ENCODE peak calls at places on chromosomes 13 and 19, in six cellular contexts. B, O, L, C, U and P are unnamed samples.
A peak's percentile ranks its signal among the peaks of the same experiment; 100 is the strongest.

GRCh38 chr19:37997911-37998344 is 90.9 kb downstream of the SIPA1L3 start:
- DNase-seq in B (peak; percentile 91), O (peak; percentile 98), L (peak; percentile 97), C (no peak), U (peak; percentile 77), P (no peak)

GRCh38 chr19:44176590-44176989 is 11.7 kb downstream of the ZNF226 start:
- DNase-seq in B (no peak), O (peak; percentile 7), L (no peak), C (no peak), U (no peak), P (no peak)

GRCh38 chr19:3692141-3693029 is 7.9 kb downstream of the PIP5K1C start:
- DNase-seq in B (no peak), O (no peak), L (peak; percentile 4), C (no peak), U (no peak), P (no peak)

GRCh38 chr13:39244561-39245230 is 206.4 kb downstream of the NHLRC3 start:
- DNase-seq in B (no peak), O (no peak), L (no peak), C (no peak), U (no peak), P (no peak)

GRCh38 chr13:110715395-110716234 is 2.1 kb downstream of the ING1 start:
- DNase-seq in B (peak; percentile 99), O (peak; percentile 100), L (peak; percentile 96), C (peak; percentile 99), U (peak; percentile 100), P (peak; percentile 99)

GRCh38 chr13:113029487-113030258 is 60.7 kb downstream of the MCF2L start:
- DNase-seq in B (no peak), O (no peak), L (peak; percentile 46), C (peak; percentile 70), U (no peak), P (peak; percentile 81)

GRCh38 chr19:1938071-1938470 is 2.9 kb upstream of the CSNK1G2 start:
- DNase-seq in B (no peak), O (no peak), L (no peak), C (no peak), U (no peak), P (no peak)

GRCh38 chr19:51799998-51800848 is 5.3 kb downstream of the FPR3 start:
- DNase-seq in B (no peak), O (peak; percentile 68), L (no peak), C (no peak), U (no peak), P (no peak)

GRCh38 chr19:6017576-6017975 is 39.6 kb upstream of the RANBP3 start:
- DNase-seq in B (no peak), O (no peak), L (no peak), C (no peak), U (no peak), P (no peak)

GRCh38 chr13:92838786-92839185 is 387.8 kb upstream of the GPC6 start:
- DNase-seq in B (no peak), O (peak; percentile 98), L (peak; percentile 74), C (no peak), U (no peak), P (no peak)

GRCh38 chr13:21175656-21176194 is 627 bp downstream of the SKA3 start:
- DNase-seq in B (no peak), O (peak; percentile 32), L (no peak), C (no peak), U (peak; percentile 50), P (no peak)

GRCh38 chr19:7397687-7398086 is 49.0 kb downstream of the ARHGEF18 start:
- DNase-seq in B (no peak), O (peak; percentile 97), L (peak; percentile 95), C (no peak), U (peak; percentile 88), P (no peak)

GRCh38 chr19:7515471-7516226 is at the start of gene ZNF358:
- DNase-seq in B (no peak), O (peak; percentile 67), L (peak; percentile 69), C (peak; percentile 96), U (no peak), P (peak; percentile 93)

GRCh38 chr19:40414536-40415535 is 1.7 kb upstream of the PRX start:
- DNase-seq in B (no peak), O (no peak), L (no peak), C (peak; percentile 4), U (no peak), P (no peak)

GRCh38 chr19:13621413-13621812 is 115.1 kb upstream of the CACNA1A start:
- DNase-seq in B (peak; percentile 75), O (peak; percentile 96), L (peak; percentile 99), C (no peak), U (peak; percentile 54), P (peak; percentile 67)

GRCh38 chr19:2011169-2011568 is 4.3 kb downstream of the BTBD2 start:
- DNase-seq in B (no peak), O (no peak), L (no peak), C (no peak), U (no peak), P (no peak)

GRCh38 chr13:37481005-37481857 is 117.3 kb downstream of the POSTN start:
- DNase-seq in B (no peak), O (peak; percentile 99), L (no peak), C (no peak), U (no peak), P (no peak)

GRCh38 chr13:68234278-68234677 is 1004.1 kb upstream of the PCDH9 start:
- DNase-seq in B (no peak), O (peak; percentile 37), L (peak; percentile 15), C (peak; percentile 36), U (no peak), P (peak; percentile 43)

GRCh38 chr19:3440082-3440481 is 40.2 kb downstream of the SMIM24 start:
- DNase-seq in B (no peak), O (no peak), L (peak; percentile 42), C (peak; percentile 50), U (no peak), P (peak; percentile 91)

GRCh38 chr13:111325941-111326620 is 5.6 kb downstream of the TEX29 start:
- DNase-seq in B (no peak), O (no peak), L (no peak), C (no peak), U (no peak), P (no peak)

GRCh38 chr13:22114630-22115311 is 443.9 kb downstream of the FGF9 start:
- DNase-seq in B (no peak), O (no peak), L (no peak), C (no peak), U (no peak), P (no peak)

GRCh38 chr19:38149597-38149996 is 74.4 kb downstream of the DPF1 start:
- DNase-seq in B (no peak), O (peak; percentile 16), L (no peak), C (no peak), U (no peak), P (peak; percentile 44)

DNA sequence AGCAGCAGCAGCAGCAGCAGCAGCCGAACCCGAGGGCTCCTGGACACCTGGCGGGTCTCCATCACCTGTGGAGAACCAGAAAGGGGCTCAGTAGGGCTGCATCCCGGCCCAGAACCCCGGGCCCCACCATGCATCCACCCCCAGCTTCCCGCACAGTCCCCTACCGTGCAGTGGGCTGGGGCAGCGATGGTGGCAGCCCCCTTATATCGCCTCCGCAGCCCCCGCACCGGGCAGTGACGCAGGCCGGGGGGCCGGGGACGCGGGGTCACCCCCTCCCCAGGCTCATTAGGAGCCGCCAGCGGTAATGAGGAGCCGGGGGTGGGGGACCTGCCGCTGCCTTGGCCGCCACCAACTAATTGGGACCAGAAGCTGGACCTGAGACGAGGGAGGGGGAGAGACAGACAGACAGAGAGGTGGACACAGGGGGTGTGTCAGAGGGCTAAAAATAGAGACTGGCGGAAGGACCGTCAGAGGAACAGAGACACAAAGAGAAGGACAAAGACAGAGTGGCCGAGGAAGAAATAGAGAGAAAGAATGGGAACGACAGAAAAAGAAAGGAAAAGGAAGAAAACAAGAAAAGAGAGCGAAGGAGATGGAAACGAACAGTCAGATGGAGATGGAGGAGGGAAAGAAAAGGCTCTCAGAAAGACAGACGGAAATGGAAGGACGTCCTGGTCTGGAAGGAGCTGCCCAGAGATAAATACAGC is at the start of gene PTH2:
- DNase-seq in B (no peak), O (no peak), L (no peak), C (no peak), U (no peak), P (no peak)
- TF ChIP-seq EZH2 in B (no peak), O (no peak), L (peak; percentile 94), C (peak; percentile 59), U (no peak), P (no peak)

DNA sequence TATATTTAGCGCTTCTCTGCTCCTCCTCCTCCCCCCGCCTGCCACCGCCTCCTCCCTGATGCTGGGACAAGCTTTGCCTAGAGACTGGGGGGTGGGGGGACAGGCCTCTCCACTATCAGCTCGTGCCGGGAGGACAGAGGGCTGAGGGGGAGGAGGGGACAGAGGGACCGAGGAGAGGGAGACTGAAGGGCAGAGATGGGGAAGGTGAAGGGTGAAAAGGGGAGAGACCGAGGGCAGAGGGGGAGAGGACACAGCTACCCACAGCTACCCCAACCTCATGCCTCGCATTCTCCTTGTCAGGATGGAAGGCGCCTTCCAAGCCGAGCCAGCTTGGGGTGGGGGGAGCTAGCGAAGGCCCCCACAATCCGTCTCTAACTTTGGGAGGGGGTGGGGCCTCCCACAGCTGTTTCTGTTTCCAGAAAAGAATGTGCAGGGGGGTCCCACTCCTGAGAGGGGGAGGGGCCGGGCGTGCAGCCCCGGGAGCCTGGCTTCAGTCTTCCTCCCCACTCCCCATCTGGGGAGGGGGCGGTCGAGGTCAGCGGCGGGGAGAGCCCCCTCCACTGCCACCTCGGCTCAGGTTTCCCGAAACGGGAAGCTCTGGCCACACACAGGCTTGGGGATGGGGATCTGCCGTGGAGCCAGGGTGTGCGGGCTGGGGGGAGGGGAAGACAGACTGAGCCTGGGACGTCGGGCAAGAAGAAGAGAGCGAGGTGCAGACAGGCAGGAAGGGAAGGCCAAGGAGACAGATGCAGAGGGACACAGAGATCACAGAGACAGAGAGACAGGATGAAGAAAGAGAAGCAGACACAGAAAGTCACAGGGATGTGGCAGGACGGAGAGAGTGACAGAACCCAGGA is 1.6 kb downstream of the DACT3 start:
- DNase-seq in B (no peak), O (no peak), L (no peak), C (peak; percentile 77), U (no peak), P (peak; percentile 78)
- TF ChIP-seq EZH2 in B (no peak), O (no peak), L (no peak), C (no peak), U (no peak), P (no peak)

DNA sequence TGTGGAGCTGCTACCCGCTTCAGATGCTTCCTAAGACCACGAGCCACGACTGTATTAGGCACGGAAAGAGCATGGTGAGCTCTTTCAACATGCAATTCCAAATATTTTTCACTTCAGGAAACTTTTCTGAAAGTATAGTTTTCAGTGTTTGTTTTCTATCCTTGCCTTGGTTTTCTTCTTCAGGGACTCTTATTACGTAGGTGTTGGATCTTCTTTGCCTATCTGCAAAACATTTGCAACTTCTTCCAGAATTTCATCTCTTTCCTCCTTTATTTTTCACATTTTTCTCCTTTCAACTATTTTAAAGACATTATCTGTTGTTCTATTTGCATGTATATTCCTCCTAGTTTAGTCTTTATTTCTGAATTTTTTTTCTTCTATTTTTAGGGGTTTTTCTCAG is 148.9 kb upstream of the LSM14A start:
- DNase-seq in B (no peak), O (no peak), L (no peak), C (no peak), U (no peak), P (peak; percentile 21)
- TF ChIP-seq EZH2 in B (no peak), O (no peak), L (no peak), C (no peak), U (no peak), P (no peak)

DNA sequence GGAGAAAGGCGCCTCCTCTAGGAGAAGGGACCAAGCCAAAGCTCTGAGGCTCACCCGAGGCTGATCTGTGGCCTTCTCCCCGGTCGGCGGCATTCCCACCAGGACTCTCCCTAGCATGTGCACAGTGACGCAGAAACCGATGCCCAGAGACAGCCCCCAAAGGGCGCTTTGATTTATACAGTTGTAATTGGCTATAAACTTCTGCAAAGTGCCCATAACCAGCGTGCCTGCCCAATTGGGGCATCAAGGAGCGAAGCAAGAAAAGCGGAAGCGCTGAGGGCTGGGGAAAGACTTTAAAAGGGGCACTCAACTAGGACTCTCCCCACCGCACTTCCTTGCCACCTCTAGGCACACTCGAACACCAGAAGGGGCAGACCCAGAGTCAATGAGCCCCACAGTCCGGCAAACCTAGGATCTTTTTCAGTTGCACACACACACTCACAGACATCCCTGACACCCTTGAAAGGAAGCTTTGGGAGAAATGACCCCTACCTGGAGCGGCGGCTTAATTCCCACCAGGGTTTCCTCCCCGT is 1.8 kb downstream of the CDX2 start:
- DNase-seq in B (no peak), O (no peak), L (no peak), C (no peak), U (no peak), P (peak; percentile 40)
- TF ChIP-seq EZH2 in B (no peak), O (no peak), L (no peak), C (no peak), U (no peak), P (peak; percentile 94)